ENCODE peak calls at places on chromosomes 7 and 10, in ten cellular contexts. G is astrocyte of the hippocampus; V is naive thymus-derived CD4-positive, alpha-beta T cell; C is hepatocyte; T is right lobe of liver; M is activated CD8-positive, alpha-beta memory T cell treated with anti-CD3 and anti-CD28 coated beads, Interleukin-2, amount 10 ng/mL, durations not matched to agents 7 days and 5 days; Y is Panc1; K is kidney tubule cell; W is NCI-H1417; J is psoas muscle. Z is an unnamed sample.
A peak's percentile ranks its signal among the peaks of the same experiment; 100 is the strongest.

GRCh38 chr7:29207469-29207868 is 12.9 kb downstream of the CHN2 start:
- DNase-seq in G (peak; percentile 46), V (no peak), Y (no peak), C (no peak), J (no peak), K (peak; percentile 47), W (no peak), T (no peak), M (no peak), Z (no peak)

GRCh38 chr7:1723254-1723653 is 53.2 kb downstream of the ELFN1 start:
- DNase-seq in J (peak; percentile 0), G (no peak), Y (no peak), V (no peak), C (no peak), W (no peak), K (no peak), M (no peak), T (no peak), Z (no peak)

GRCh38 chr7:44062180-44062902 is 3.0 kb downstream of the PGAM2 start:
- DNase-seq in G (no peak), C (no peak), V (no peak), K (no peak), M (no peak), J (peak; percentile 26), W (no peak), Y (no peak), T (peak; percentile 59), Z (no peak)

GRCh38 chr10:12432402-12433189 is 83.2 kb downstream of the CAMK1D start:
- DNase-seq in M (no peak), Y (no peak), C (no peak), V (no peak), J (no peak), T (no peak), W (peak; percentile 67), K (no peak), G (no peak), Z (no peak)

GRCh38 chr7:92042056-92042737 is 92.1 kb downstream of the CYP51A1 start:
- DNase-seq in M (no peak), V (no peak), T (peak; percentile 67), W (no peak), G (no peak), Y (no peak), C (peak; percentile 75), J (no peak), K (no peak), Z (no peak)

GRCh38 chr7:44987996-44988395 is 9.2 kb upstream of the MYO1G start:
- DNase-seq in J (no peak), Y (no peak), K (no peak), T (no peak), V (no peak), G (no peak), W (no peak), M (no peak), C (no peak), Z (no peak)

GRCh38 chr10:63696205-63696604 is 175.0 kb downstream of the REEP3 start:
- DNase-seq in V (no peak), G (no peak), K (no peak), M (no peak), C (no peak), Y (no peak), J (no peak), W (no peak), T (no peak), Z (no peak)

GRCh38 chr10:96387151-96387550 is 28.3 kb upstream of the OPALIN start:
- DNase-seq in G (peak; percentile 58), V (no peak), M (no peak), J (no peak), W (no peak), T (no peak), K (peak; percentile 62), C (no peak), Y (no peak), Z (no peak)

GRCh38 chr7:87146740-87147386 is 5.4 kb upstream of the DMTF1 start:
- DNase-seq in Y (no peak), M (no peak), C (no peak), T (no peak), G (no peak), J (peak; percentile 35), K (peak; percentile 12), V (no peak), W (no peak), Z (no peak)

GRCh38 chr7:51187941-51188340 is 128.7 kb downstream of the COBL start:
- DNase-seq in M (no peak), C (peak; percentile 59), Y (no peak), K (peak; percentile 31), W (no peak), G (peak; percentile 17), J (peak; percentile 41), V (no peak), T (no peak), Z (no peak)

GRCh38 chr7:158702944-158703343 is 1.7 kb downstream of the NCAPG2 start:
- DNase-seq in V (no peak), K (no peak), Y (no peak), J (no peak), G (no peak), W (no peak), C (no peak), T (no peak), M (no peak), Z (no peak)

GRCh38 chr10:33117816-33118215 is 159.8 kb upstream of the ITGB1 start:
- DNase-seq in J (no peak), W (no peak), M (peak; percentile 70), G (no peak), V (no peak), K (no peak), T (no peak), C (no peak), Y (no peak), Z (no peak)

GRCh38 chr7:155983176-155983815 is 171.0 kb upstream of the SHH start:
- DNase-seq in Y (no peak), K (no peak), M (peak; percentile 33), C (no peak), J (no peak), W (no peak), T (no peak), V (no peak), G (no peak), Z (no peak)

GRCh38 chr10:69819713-69820506 is 18.2 kb downstream of the COL13A1 start:
- DNase-seq in Y (no peak), V (no peak), T (no peak), K (peak; percentile 85), W (no peak), M (no peak), G (peak; percentile 31), C (no peak), J (no peak), Z (peak; percentile 13)

GRCh38 chr10:77578583-77579227 is 58.9 kb downstream of the KCNMA1 start:
- DNase-seq in G (peak; percentile 35), W (no peak), Y (no peak), M (no peak), K (peak; percentile 88), C (no peak), T (no peak), V (no peak), J (no peak), Z (peak; percentile 61)

GRCh38 chr10:18233775-18234174 is 93.6 kb downstream of the CACNB2 start:
- DNase-seq in C (peak; percentile 19), M (no peak), V (no peak), W (no peak), T (peak; percentile 69), J (no peak), Y (no peak), K (peak; percentile 76), G (peak; percentile 15), Z (no peak)

GRCh38 chr7:157628456-157628855 is 291.7 kb downstream of the DNAJB6 start:
- DNase-seq in K (no peak), J (no peak), G (no peak), V (no peak), C (no peak), Y (no peak), M (peak; percentile 18), T (no peak), W (no peak), Z (no peak)